ENCODE peak calls at places on chromosomes 1 and 21, in seven cellular contexts. R is mesothelial cell of epicardium, O is lower lobe of right lung, P is uterus, G is left ventricle myocardium inferior, L is stomach, J is fibroblast of pulmonary artery. T is an unnamed sample.

GRCh38 chr1:44999232-44999631 is 11.9 kb downstream of the HECTD3 start:
- DNase-seq in R (no peak), O (no peak), P (no peak), G (no peak), L (no peak), J (no peak), T (no peak)

GRCh38 chr1:68207129-68207689 is 25.1 kb downstream of the WLS start:
- DNase-seq in R (no peak), O (no peak), P (no peak), G (no peak), L (no peak), J (peak; percentile 81), T (no peak)

GRCh38 chr1:176466514-176466913 is 3.5 kb downstream of the PAPPA2 start:
- DNase-seq in R (no peak), O (no peak), P (no peak), G (no peak), L (no peak), J (no peak), T (no peak)

GRCh38 chr1:210132582-210132981 is 100.0 kb upstream of the SERTAD4 start:
- DNase-seq in R (no peak), O (no peak), P (no peak), G (no peak), L (no peak), J (peak; percentile 65), T (no peak)

GRCh38 chr21:28509031-28509430 is 483.6 kb downstream of the LTN1 start:
- DNase-seq in R (no peak), O (no peak), P (no peak), G (no peak), L (no peak), J (no peak), T (no peak)

GRCh38 chr1:85398391-85399064 is 66.4 kb downstream of the DDAH1 start:
- DNase-seq in R (no peak), O (no peak), P (no peak), G (no peak), L (no peak), J (peak; percentile 83), T (no peak)

GRCh38 chr1:231643333-231644237 is 17.0 kb downstream of the DISC1 start:
- DNase-seq in R (no peak), O (no peak), P (no peak), G (no peak), L (no peak), J (no peak), T (no peak)

GRCh38 chr1:227729144-227729880 is 5.8 kb downstream of the JMJD4 start:
- DNase-seq in R (no peak), O (no peak), P (peak; percentile 21), G (no peak), L (no peak), J (no peak), T (no peak)

GRCh38 chr1:221793439-221794078 is 51.7 kb upstream of the DUSP10 start:
- DNase-seq in R (no peak), O (no peak), P (no peak), G (no peak), L (no peak), J (no peak), T (no peak)

GRCh38 chr1:115189814-115190541 is 100.7 kb upstream of the TSPAN2 start:
- DNase-seq in R (no peak), O (no peak), P (peak; percentile 60), G (no peak), L (no peak), J (peak; percentile 71), T (no peak)

GRCh38 chr1:43930168-43930948 is 3.2 kb upstream of the ARTN start:
- DNase-seq in R (no peak), O (no peak), P (no peak), G (no peak), L (no peak), J (no peak), T (no peak)

DNA sequence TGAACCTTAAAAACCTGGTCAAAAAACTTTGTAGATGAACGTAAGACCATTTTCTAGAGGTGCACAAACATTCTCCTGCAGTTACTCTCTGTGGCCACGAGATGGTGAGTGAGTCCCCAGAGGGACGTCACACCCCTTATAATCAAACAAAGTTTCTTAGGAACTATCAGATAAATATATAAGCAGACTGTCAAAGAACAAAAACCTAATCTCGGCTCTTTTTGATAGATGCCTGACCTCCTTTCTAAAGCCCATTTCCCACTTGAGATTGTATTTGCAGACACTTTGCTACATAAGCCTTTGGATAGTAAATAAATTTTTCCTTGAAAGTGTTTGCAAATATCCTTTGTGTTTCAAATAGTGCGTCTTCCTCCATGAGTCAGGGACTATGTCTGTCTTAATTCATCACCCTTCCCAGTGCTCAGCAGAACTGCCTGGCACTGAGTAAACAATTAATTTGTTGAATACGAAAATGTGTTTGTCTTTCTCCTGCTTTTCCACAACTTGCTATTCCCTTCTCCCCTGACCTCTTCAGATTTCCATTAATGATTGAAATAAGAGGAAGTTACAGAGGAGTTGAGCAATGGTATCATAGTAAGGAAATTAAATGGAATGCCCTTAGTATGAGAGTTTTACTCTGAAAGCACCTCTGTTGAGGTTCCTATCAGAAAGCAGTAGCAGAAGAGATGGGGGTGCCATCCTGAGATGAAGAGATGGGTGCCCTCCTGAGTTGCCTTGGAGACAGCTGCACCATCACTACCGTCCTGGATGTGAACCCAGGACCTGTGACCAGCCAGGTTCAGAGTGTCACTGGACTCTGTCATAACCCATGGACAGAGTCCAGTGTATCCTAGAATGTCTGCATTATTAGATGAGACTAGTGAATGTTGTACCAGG is 57.8 kb upstream of the RAVER2 start:
- DNase-seq in R (no peak), O (no peak), P (no peak), G (no peak), L (peak; percentile 41), J (peak; percentile 78), T (no peak)
- TF ChIP-seq CTCF in R (peak; percentile 82), O (peak; percentile 84), P (peak; percentile 71), G (peak; percentile 93), L (no peak), J (peak; percentile 95), T (peak; percentile 66)

GRCh38 chr1:153783233-153784190 is 8.3 kb downstream of the SLC27A3 start:
- DNase-seq in R (peak; percentile 96), O (peak; percentile 94), P (peak; percentile 94), G (peak; percentile 90), L (peak; percentile 93), J (peak; percentile 93), T (peak; percentile 62)
- TF ChIP-seq CTCF in R (peak; percentile 16), O (no peak), P (peak; percentile 2), G (peak; percentile 38), L (no peak), J (no peak), T (no peak)

DNA sequence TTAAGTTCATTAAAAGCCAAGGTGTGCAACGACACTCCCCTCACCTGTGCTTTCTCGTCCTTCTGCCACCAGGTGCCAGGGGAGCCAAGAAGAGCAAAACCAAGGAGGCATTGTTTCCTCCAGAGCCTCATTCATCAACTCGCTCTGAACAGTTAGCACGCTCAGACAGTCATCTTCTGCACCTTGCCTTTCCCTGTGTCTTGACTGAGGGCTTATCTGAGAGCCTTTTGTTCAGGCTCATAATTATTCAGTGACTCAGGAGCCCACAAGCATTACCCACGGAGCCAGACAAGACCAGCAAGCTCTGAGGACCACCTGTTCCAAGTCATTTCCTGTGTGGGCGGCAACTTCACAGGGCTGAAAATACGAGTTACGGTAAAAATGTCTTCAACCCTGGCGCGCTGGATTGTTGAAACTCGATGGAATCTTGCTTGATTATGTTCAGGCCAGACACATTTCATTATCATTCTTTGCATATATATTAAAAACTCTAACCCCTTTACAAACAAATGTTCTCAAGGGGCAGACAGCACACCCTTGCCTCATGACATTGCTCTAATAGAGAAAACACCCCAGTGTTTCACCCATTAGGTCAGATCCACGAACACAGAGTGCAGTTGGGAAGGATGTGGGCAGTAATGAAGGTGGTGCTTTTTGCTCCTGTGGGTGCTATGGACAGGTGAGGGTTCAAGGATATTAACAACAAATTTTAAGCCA is 89.7 kb upstream of the RUNX1 start:
- DNase-seq in R (no peak), O (no peak), P (no peak), G (no peak), L (no peak), J (peak; percentile 85), T (no peak)
- TF ChIP-seq CTCF in R (no peak), O (no peak), P (no peak), G (no peak), L (no peak), J (no peak), T (no peak)

DNA sequence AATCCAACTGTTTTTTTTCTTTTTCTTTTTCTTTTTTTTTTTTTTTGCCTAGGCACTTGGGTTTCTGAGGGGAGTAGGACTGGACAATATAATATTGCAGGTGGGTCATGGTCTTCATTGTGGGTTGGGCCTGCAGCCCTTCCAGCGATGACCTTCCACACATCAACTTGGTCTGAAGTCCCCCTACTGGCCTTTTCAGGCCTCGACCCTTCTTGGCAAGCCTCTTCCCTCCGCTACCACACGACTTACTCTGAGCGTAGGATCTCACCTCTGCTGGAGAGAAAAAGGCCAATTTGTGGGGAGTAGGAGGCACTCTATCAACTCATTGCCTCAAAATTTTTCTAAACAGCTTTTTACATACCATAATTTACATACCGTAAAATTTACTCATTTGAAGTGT is 51.1 kb upstream of the GRIK3 start:
- DNase-seq in R (no peak), O (no peak), P (no peak), G (no peak), L (no peak), J (no peak), T (no peak)
- TF ChIP-seq CTCF in R (no peak), O (no peak), P (no peak), G (no peak), L (no peak), J (no peak), T (no peak)

DNA sequence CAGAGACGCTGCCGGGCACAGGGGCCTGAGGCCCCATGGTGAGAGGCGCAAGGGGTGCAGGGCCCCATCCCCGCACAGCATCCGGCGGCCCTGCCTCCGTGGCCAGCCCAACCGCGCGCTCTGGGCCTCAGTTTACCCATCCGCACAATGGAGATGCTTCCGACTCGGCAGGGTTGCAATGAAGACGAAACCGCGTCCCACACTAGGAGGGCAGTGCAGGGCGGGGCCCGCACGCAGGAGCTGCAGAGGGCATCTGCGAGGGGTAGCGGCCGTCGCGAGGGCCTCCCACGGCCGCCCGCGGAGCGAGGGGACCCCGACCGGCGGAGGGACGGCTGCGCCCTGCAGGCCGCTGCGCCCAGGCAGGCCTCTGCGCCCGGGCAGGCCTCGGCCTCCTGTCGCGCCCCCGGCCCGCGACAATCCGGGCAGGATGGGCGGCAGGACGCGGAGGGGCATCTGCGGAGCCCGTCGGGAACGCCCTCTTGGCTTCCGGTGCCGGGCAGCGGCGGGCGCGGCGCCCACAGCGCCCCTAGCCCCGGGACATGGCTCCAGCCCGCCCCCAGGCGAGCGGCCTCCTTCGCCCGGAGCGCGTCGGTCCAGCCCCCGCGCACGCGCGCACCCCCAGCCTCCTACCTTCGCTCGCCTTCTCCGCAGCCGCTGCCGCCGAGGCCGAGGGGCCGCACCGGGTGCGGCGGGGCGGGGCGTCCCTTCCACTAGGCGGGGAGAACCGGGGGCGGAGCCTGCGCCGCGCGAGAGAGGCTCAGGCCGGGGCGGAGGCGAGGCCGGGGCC is 15.3 kb downstream of the RNU1-1 start:
- DNase-seq in R (peak; percentile 93), O (peak; percentile 93), P (peak; percentile 92), G (peak; percentile 92), L (peak; percentile 93), J (peak; percentile 84), T (peak; percentile 93)
- TF ChIP-seq CTCF in R (no peak), O (peak; percentile 19), P (peak; percentile 28), G (peak; percentile 35), L (no peak), J (no peak), T (peak; percentile 9)

GRCh38 chr1:87334351-87335174 is 5.9 kb downstream of the LMO4 start:
- DNase-seq in R (peak; percentile 42), O (no peak), P (peak; percentile 18), G (no peak), L (no peak), J (no peak), T (no peak)
- TF ChIP-seq CTCF in R (peak; percentile 8), O (no peak), P (no peak), G (no peak), L (no peak), J (peak; percentile 17), T (no peak)

GRCh38 chr1:223738465-223739365 is 26.4 kb downstream of the CAPN2 start:
- DNase-seq in R (no peak), O (peak; percentile 70), P (no peak), G (no peak), L (peak; percentile 75), J (no peak), T (no peak)
- TF ChIP-seq CTCF in R (no peak), O (no peak), P (no peak), G (no peak), L (no peak), J (no peak), T (no peak)

T was measured in ascending aorta.